ENCODE peak calls at places on chromosomes 11 and 22, in six cellular contexts. One of them, this sample, is unnamed.

GRCh38 chr11:75246006-75246672 is 5.6 kb downstream of the TPBGL start:
- DNase-seq in NCI-H1048: no peak
- DNase-seq in T47D: no peak
- DNase-seq in stimulated activated CD4-positive, alpha-beta T cell treated with anti-CD3 and anti-CD28 coated beads, Interleukin-12 subunit alpha, Interleukin-12 subunit beta, amount 100 ng/mL, for 48 hours: no peak
- DNase-seq in NCI-H1105 treated with DMSO at 0.1 percent for 48 hours: no peak
- DNase-seq in cardiac fibroblast: no peak
- DNase-seq in this sample: no peak

GRCh38 chr22:17243524-17243923 is 24.3 kb upstream of the ADA2 start:
- DNase-seq in NCI-H1048: no peak
- DNase-seq in T47D: no peak
- DNase-seq in stimulated activated CD4-positive, alpha-beta T cell treated with anti-CD3 and anti-CD28 coated beads, Interleukin-12 subunit alpha, Interleukin-12 subunit beta, amount 100 ng/mL, for 48 hours: no peak
- DNase-seq in NCI-H1105 treated with DMSO at 0.1 percent for 48 hours: no peak
- DNase-seq in cardiac fibroblast: peak; percentile 54
- DNase-seq in this sample: no peak

GRCh38 chr11:30535818-30536217 is 50.3 kb downstream of the MPPED2 start:
- DNase-seq in NCI-H1048: no peak
- DNase-seq in T47D: no peak
- DNase-seq in stimulated activated CD4-positive, alpha-beta T cell treated with anti-CD3 and anti-CD28 coated beads, Interleukin-12 subunit alpha, Interleukin-12 subunit beta, amount 100 ng/mL, for 48 hours: no peak
- DNase-seq in NCI-H1105 treated with DMSO at 0.1 percent for 48 hours: no peak
- DNase-seq in cardiac fibroblast: no peak
- DNase-seq in this sample: no peak

GRCh38 chr11:29119691-29120328 is 897.0 kb downstream of the KCNA4 start:
- DNase-seq in NCI-H1048: no peak
- DNase-seq in T47D: peak; percentile 20
- DNase-seq in stimulated activated CD4-positive, alpha-beta T cell treated with anti-CD3 and anti-CD28 coated beads, Interleukin-12 subunit alpha, Interleukin-12 subunit beta, amount 100 ng/mL, for 48 hours: no peak
- DNase-seq in NCI-H1105 treated with DMSO at 0.1 percent for 48 hours: no peak
- DNase-seq in cardiac fibroblast: peak; percentile 95
- DNase-seq in this sample: no peak

GRCh38 chr11:22130462-22131053 is 62.3 kb upstream of the ANO5 start:
- DNase-seq in NCI-H1048: no peak
- DNase-seq in T47D: peak; percentile 49
- DNase-seq in stimulated activated CD4-positive, alpha-beta T cell treated with anti-CD3 and anti-CD28 coated beads, Interleukin-12 subunit alpha, Interleukin-12 subunit beta, amount 100 ng/mL, for 48 hours: no peak
- DNase-seq in NCI-H1105 treated with DMSO at 0.1 percent for 48 hours: peak; percentile 58
- DNase-seq in cardiac fibroblast: peak; percentile 19
- DNase-seq in this sample: no peak

GRCh38 chr11:132114185-132114584 is 743.8 kb downstream of the NTM start:
- DNase-seq in NCI-H1048: no peak
- DNase-seq in T47D: peak; percentile 17
- DNase-seq in stimulated activated CD4-positive, alpha-beta T cell treated with anti-CD3 and anti-CD28 coated beads, Interleukin-12 subunit alpha, Interleukin-12 subunit beta, amount 100 ng/mL, for 48 hours: no peak
- DNase-seq in NCI-H1105 treated with DMSO at 0.1 percent for 48 hours: peak; percentile 88
- DNase-seq in cardiac fibroblast: peak; percentile 48
- DNase-seq in this sample: peak; percentile 53

GRCh38 chr11:112310414-112310813 is 49.8 kb upstream of the PLET1 start:
- DNase-seq in NCI-H1048: no peak
- DNase-seq in T47D: no peak
- DNase-seq in stimulated activated CD4-positive, alpha-beta T cell treated with anti-CD3 and anti-CD28 coated beads, Interleukin-12 subunit alpha, Interleukin-12 subunit beta, amount 100 ng/mL, for 48 hours: no peak
- DNase-seq in NCI-H1105 treated with DMSO at 0.1 percent for 48 hours: no peak
- DNase-seq in cardiac fibroblast: peak; percentile 89
- DNase-seq in this sample: no peak

GRCh38 chr22:49369726-49370717 is 457.7 kb downstream of the BRD1 start:
- DNase-seq in NCI-H1048: no peak
- DNase-seq in T47D: no peak
- DNase-seq in stimulated activated CD4-positive, alpha-beta T cell treated with anti-CD3 and anti-CD28 coated beads, Interleukin-12 subunit alpha, Interleukin-12 subunit beta, amount 100 ng/mL, for 48 hours: no peak
- DNase-seq in NCI-H1105 treated with DMSO at 0.1 percent for 48 hours: no peak
- DNase-seq in cardiac fibroblast: no peak
- DNase-seq in this sample: no peak

GRCh38 chr11:57497303-57498247 is 17.9 kb downstream of the SLC43A1 start:
- DNase-seq in NCI-H1048: no peak
- DNase-seq in T47D: no peak
- DNase-seq in stimulated activated CD4-positive, alpha-beta T cell treated with anti-CD3 and anti-CD28 coated beads, Interleukin-12 subunit alpha, Interleukin-12 subunit beta, amount 100 ng/mL, for 48 hours: no peak
- DNase-seq in NCI-H1105 treated with DMSO at 0.1 percent for 48 hours: no peak
- DNase-seq in cardiac fibroblast: no peak
- DNase-seq in this sample: peak; percentile 80

GRCh38 chr11:28767574-28767973 is 659.4 kb downstream of the METTL15 start:
- DNase-seq in NCI-H1048: no peak
- DNase-seq in T47D: no peak
- DNase-seq in stimulated activated CD4-positive, alpha-beta T cell treated with anti-CD3 and anti-CD28 coated beads, Interleukin-12 subunit alpha, Interleukin-12 subunit beta, amount 100 ng/mL, for 48 hours: no peak
- DNase-seq in NCI-H1105 treated with DMSO at 0.1 percent for 48 hours: no peak
- DNase-seq in cardiac fibroblast: peak; percentile 60
- DNase-seq in this sample: no peak

GRCh38 chr22:31800065-31800464 is 46.2 kb downstream of the DEPDC5 start:
- DNase-seq in NCI-H1048: no peak
- DNase-seq in T47D: peak; percentile 15
- DNase-seq in stimulated activated CD4-positive, alpha-beta T cell treated with anti-CD3 and anti-CD28 coated beads, Interleukin-12 subunit alpha, Interleukin-12 subunit beta, amount 100 ng/mL, for 48 hours: no peak
- DNase-seq in NCI-H1105 treated with DMSO at 0.1 percent for 48 hours: no peak
- DNase-seq in cardiac fibroblast: peak; percentile 84
- DNase-seq in this sample: peak; percentile 39

GRCh38 chr22:20396639-20397038 is 2.7 kb downstream of the ZNF74 start:
- DNase-seq in NCI-H1048: no peak
- DNase-seq in T47D: no peak
- DNase-seq in stimulated activated CD4-positive, alpha-beta T cell treated with anti-CD3 and anti-CD28 coated beads, Interleukin-12 subunit alpha, Interleukin-12 subunit beta, amount 100 ng/mL, for 48 hours: no peak
- DNase-seq in NCI-H1105 treated with DMSO at 0.1 percent for 48 hours: no peak
- DNase-seq in cardiac fibroblast: peak; percentile 55
- DNase-seq in this sample: no peak

This sample was measured in Caco-2.